ENCODE peak calls at places on chromosome 21, in nine cellular contexts. M is testis; Y is ovary; B is GM06990; Q is IMR-90; Z is effector memory CD4-positive, alpha-beta T cell; P is mammary epithelial cell; O is HAP-1; N is gastrocnemius medialis. G is an unnamed sample.

GRCh38 chr21:14945176-14945575 is 119.6 kb downstream of the NRIP1 start:
- DNase-seq in M (no peak), Y (no peak), B (no peak), Q (no peak), Z (no peak), P (no peak), O (no peak), N (no peak), G (no peak)

GRCh38 chr21:38758815-38759214 is 46.9 kb upstream of the ETS2 start:
- DNase-seq in M (no peak), Y (no peak), B (no peak), Q (no peak), Z (no peak), P (no peak), O (no peak), N (no peak), G (no peak)

GRCh38 chr21:46399129-46399528 is 59.6 kb upstream of the DIP2A start:
- DNase-seq in M (no peak), Y (no peak), B (no peak), Q (no peak), Z (no peak), P (no peak), O (no peak), N (no peak), G (no peak)

GRCh38 chr21:45490049-45490731 is 52.0 kb downstream of the SLC19A1 start:
- DNase-seq in M (no peak), Y (no peak), B (no peak), Q (no peak), Z (no peak), P (no peak), O (no peak), N (no peak), G (no peak)

GRCh38 chr21:27173052-27173451 is 206.2 kb upstream of the ADAMTS5 start:
- DNase-seq in M (no peak), Y (no peak), B (no peak), Q (no peak), Z (no peak), P (no peak), O (no peak), N (no peak), G (no peak)

GRCh38 chr21:15051652-15052554 is 12.9 kb downstream of the NRIP1 start:
- DNase-seq in M (no peak), Y (no peak), B (no peak), Q (peak; percentile 47), Z (no peak), P (no peak), O (no peak), N (no peak), G (no peak)

GRCh38 chr21:46052703-46053651 is 44.9 kb upstream of the COL6A2 start:
- DNase-seq in M (peak; percentile 10), Y (peak; percentile 42), B (no peak), Q (peak; percentile 95), Z (no peak), P (peak; percentile 76), O (no peak), N (no peak), G (peak; percentile 72)

GRCh38 chr21:37915941-37916794 is at the start of gene KCNJ6:
- DNase-seq in M (peak; percentile 60), Y (no peak), B (no peak), Q (peak; percentile 52), Z (no peak), P (peak; percentile 37), O (peak; percentile 32), N (no peak), G (peak; percentile 51)

GRCh38 chr21:45999581-46000181 is 18.1 kb downstream of the COL6A1 start:
- DNase-seq in M (no peak), Y (peak; percentile 38), B (no peak), Q (no peak), Z (no peak), P (no peak), O (peak; percentile 4), N (no peak), G (no peak)

GRCh38 chr21:44643911-44644310 is 2.3 kb upstream of the KRTAP10-11 start:
- DNase-seq in M (no peak), Y (no peak), B (no peak), Q (no peak), Z (no peak), P (no peak), O (no peak), N (no peak), G (no peak)

GRCh38 chr21:44522753-44523204 is 17.2 kb downstream of the KRTAP10-1 start:
- DNase-seq in M (no peak), Y (no peak), B (no peak), Q (no peak), Z (no peak), P (no peak), O (no peak), N (no peak), G (no peak)

GRCh38 chr21:45981641-45982255 is at the start of gene COL6A1:
- DNase-seq in M (peak; percentile 67), Y (peak; percentile 84), B (no peak), Q (peak; percentile 66), Z (no peak), P (peak; percentile 24), O (peak; percentile 76), N (no peak), G (peak; percentile 77)

GRCh38 chr21:42962360-42963007 is 11.9 kb upstream of the PKNOX1 start:
- DNase-seq in M (no peak), Y (no peak), B (no peak), Q (no peak), Z (no peak), P (no peak), O (no peak), N (no peak), G (no peak)
- H3K27me3 ChIP-seq in M (no peaks in the 10 kb centered on the region), Y (no peaks in the 10 kb centered on the region), B (no peaks in the 10 kb centered on the region), Q (no peaks in the 10 kb centered on the region), Z (no peaks in the 10 kb centered on the region), P (no peaks in the 10 kb centered on the region), O (no peaks in the 10 kb centered on the region), N (no peaks in the 10 kb centered on the region), G (no peaks in the 10 kb centered on the region)

GRCh38 chr21:36263797-36264196 is 56.2 kb upstream of the MORC3 start:
- DNase-seq in M (no peak), Y (no peak), B (no peak), Q (no peak), Z (no peak), P (no peak), O (no peak), N (no peak), G (no peak)

GRCh38 chr21:36260030-36260787 is 59.8 kb upstream of the MORC3 start:
- DNase-seq in M (peak; percentile 61), Y (no peak), B (no peak), Q (peak; percentile 73), Z (no peak), P (peak; percentile 51), O (peak; percentile 67), N (no peak), G (peak; percentile 56)

GRCh38 chr21:36257657-36258056 is 62.3 kb upstream of the MORC3 start:
- DNase-seq in M (no peak), Y (no peak), B (no peak), Q (no peak), Z (no peak), P (no peak), O (no peak), N (no peak), G (no peak)

GRCh38 chr21:36261459-36261858 is 58.5 kb upstream of the MORC3 start:
- DNase-seq in M (no peak), Y (no peak), B (no peak), Q (no peak), Z (no peak), P (no peak), O (no peak), N (no peak), G (no peak)

DNA sequence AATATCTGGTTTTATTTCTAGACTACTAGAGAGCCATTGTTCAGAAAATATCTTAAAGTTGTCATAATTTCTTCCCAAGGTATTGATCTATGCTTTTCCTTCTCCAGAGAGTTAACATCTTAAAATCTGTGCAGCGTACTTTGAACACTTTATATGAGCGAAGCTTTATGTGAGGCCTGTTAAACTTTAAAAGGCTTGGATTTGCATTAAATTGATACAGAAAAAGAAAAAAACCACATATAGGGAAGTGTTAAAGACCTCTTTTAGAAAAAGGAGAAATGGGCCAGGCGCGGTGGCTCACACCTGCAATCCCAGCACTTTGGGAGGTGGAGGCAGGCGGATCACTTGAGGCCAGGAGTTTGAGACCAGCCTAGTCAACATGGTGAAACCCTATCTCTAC is 59.2 kb upstream of the MORC3 start:
- DNase-seq in M (no peak), Y (no peak), B (no peak), Q (no peak), Z (no peak), P (no peak), O (no peak), N (no peak), G (no peak)
- H3K4me3 ChIP-seq in M (no peak overlapping the region), Y (no peak overlapping the region), B (no peak overlapping the region), Q (no peak overlapping the region), Z (no peak overlapping the region), P (no peak overlapping the region), O (no peak overlapping the region), N (peak overlapping the region; percentile 47), G (peak overlapping the region; percentile 51)

DNA sequence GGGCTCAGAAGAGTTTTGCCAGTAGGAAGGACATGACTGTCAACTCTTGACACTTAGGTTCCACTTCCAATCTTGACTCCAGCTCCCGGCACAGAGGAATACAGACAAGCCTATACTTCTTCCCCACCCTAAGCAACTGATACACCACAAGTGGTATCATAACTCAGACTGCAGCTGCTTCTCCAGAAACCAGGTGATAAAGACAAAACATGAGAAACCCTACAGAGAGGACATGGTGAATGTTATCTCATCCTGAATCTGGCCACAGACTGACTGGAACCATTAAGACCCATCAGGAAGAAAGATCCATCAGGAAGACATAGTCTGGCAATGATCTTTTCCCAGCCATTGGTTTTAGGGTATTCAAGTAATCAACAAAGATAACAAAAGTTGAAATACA is 13.8 kb downstream of the PAXBP1 start:
- DNase-seq in M (no peak), Y (no peak), B (no peak), Q (no peak), Z (no peak), P (no peak), O (no peak), N (no peak), G (no peak)
- H3K36me3 ChIP-seq in M (no peaks in the 10 kb centered on the region), Y (no peaks in the 10 kb centered on the region), B (peaks cover 6% of the 10 kb centered on the region), Q (peaks cover 28% of the 10 kb centered on the region), Z (peaks cover 76% of the 10 kb centered on the region), P (peaks cover 37% of the 10 kb centered on the region), O (peaks cover 58% of the 10 kb centered on the region), N (no peaks in the 10 kb centered on the region), G (peaks cover 78% of the 10 kb centered on the region)

GRCh38 chr21:36384885-36385232 is 333 bp upstream of the CHAF1B start:
- DNase-seq in M (no peak), Y (no peak), B (no peak), Q (no peak), Z (no peak), P (no peak), O (no peak), N (no peak), G (no peak)

GRCh38 chr21:36388076-36388475 is 2.9 kb downstream of the CHAF1B start:
- DNase-seq in M (no peak), Y (no peak), B (no peak), Q (no peak), Z (no peak), P (no peak), O (no peak), N (no peak), G (no peak)

GRCh38 chr21:36385909-36386642 is 884 bp downstream of the CHAF1B start:
- DNase-seq in M (no peak), Y (no peak), B (peak; percentile 15), Q (peak; percentile 11), Z (no peak), P (peak; percentile 30), O (peak; percentile 26), N (no peak), G (no peak)

GRCh38 chr21:36385233-36385908 is at the start of gene CHAF1B:
- DNase-seq in M (peak; percentile 87), Y (peak; percentile 93), B (peak; percentile 86), Q (peak; percentile 65), Z (peak; percentile 65), P (peak; percentile 75), O (peak; percentile 91), N (peak; percentile 56), G (peak; percentile 66)

GRCh38 chr21:36388835-36389234 is 3.6 kb downstream of the CHAF1B start:
- DNase-seq in M (no peak), Y (no peak), B (peak; percentile 21), Q (peak; percentile 54), Z (no peak), P (peak; percentile 37), O (peak; percentile 34), N (no peak), G (peak; percentile 46)
- H3K27me3 ChIP-seq in M (no peaks in the 10 kb centered on the region), Y (no peaks in the 10 kb centered on the region), B (no peaks in the 10 kb centered on the region), Q (no peaks in the 10 kb centered on the region), Z (no peaks in the 10 kb centered on the region), P (no peaks in the 10 kb centered on the region), O (no peaks in the 10 kb centered on the region), N (no peaks in the 10 kb centered on the region), G (no peaks in the 10 kb centered on the region)

G was measured in MG63.